ENCODE peak calls at places on chromosomes 12 and 14, in five cellular contexts. G, E, R, M and W are unnamed samples.

GRCh38 chr12:31362115-31362758 is 36.3 kb upstream of the SINHCAF start:
- DNase-seq in G (no peak), E (no peak), R (no peak), M (no peak), W (no peak)

GRCh38 chr14:79947440-79947839 is 263.9 kb downstream of the DIO2 start:
- DNase-seq in G (no peak), E (no peak), R (no peak), M (no peak), W (no peak)

GRCh38 chr12:66755727-66756395 is 77.0 kb upstream of the GRIP1 start:
- DNase-seq in G (no peak), E (no peak), R (no peak), M (no peak), W (no peak)

GRCh38 chr12:8609061-8609570 is 3.5 kb downstream of the AICDA start:
- DNase-seq in G (peak), E (peak), R (peak), M (no peak), W (no peak)

GRCh38 chr12:125683748-125684381 is 618.6 kb downstream of the AACS start:
- DNase-seq in G (no peak), E (peak), R (peak), M (no peak), W (peak)

GRCh38 chr12:100528044-100528443 is 45.4 kb upstream of the GAS2L3 start:
- DNase-seq in G (no peak), E (no peak), R (no peak), M (no peak), W (no peak)

GRCh38 chr12:20452496-20452895 is 84.2 kb downstream of the PDE3A start:
- DNase-seq in G (no peak), E (no peak), R (no peak), M (no peak), W (no peak)

GRCh38 chr12:119512772-119513497 is 80.6 kb upstream of the TMEM233 start:
- DNase-seq in G (no peak), E (peak), R (no peak), M (no peak), W (no peak)

GRCh38 chr12:7989827-7990491 is 42.6 kb upstream of the FOXJ2 start:
- DNase-seq in G (peak), E (peak), R (peak), M (peak), W (peak)

GRCh38 chr14:51650721-51651387 is 856 bp upstream of the FRMD6 start:
- DNase-seq in G (no peak), E (peak), R (peak), M (no peak), W (no peak)

GRCh38 chr14:33567003-33567735 is 383.7 kb downstream of the EGLN3 start:
- DNase-seq in G (no peak), E (no peak), R (no peak), M (no peak), W (no peak)

GRCh38 chr12:40672650-40673319 is 19.5 kb upstream of the CNTN1 start:
- DNase-seq in G (no peak), E (no peak), R (no peak), M (no peak), W (no peak)

GRCh38 chr12:130649101-130649571 is 67.0 kb downstream of the RIMBP2 start:
- DNase-seq in G (no peak), E (peak), R (no peak), M (no peak), W (no peak)

GRCh38 chr12:122981036-122981471 is 573 bp downstream of the ARL6IP4 start:
- DNase-seq in G (no peak), E (peak), R (no peak), M (no peak), W (no peak)

GRCh38 chr14:52111583-52111982 is 42.7 kb upstream of the NID2 start:
- DNase-seq in G (peak), E (no peak), R (no peak), M (no peak), W (no peak)

GRCh38 chr12:111777345-111778045 is 10.8 kb downstream of the ALDH2 start:
- DNase-seq in G (no peak), E (peak), R (peak), M (no peak), W (peak)

GRCh38 chr12:96034631-96035282 is 630 bp downstream of the LTA4H start:
- DNase-seq in G (peak), E (peak), R (peak), M (no peak), W (no peak)

GRCh38 chr12:70608184-70608583 is 29.0 kb downstream of the PTPRB start:
- DNase-seq in G (no peak), E (no peak), R (no peak), M (no peak), W (no peak)

GRCh38 chr12:70609203-70609602 is 28.0 kb downstream of the PTPRB start:
- DNase-seq in G (no peak), E (no peak), R (no peak), M (no peak), W (no peak)

GRCh38 chr12:70607107-70607506 is 30.1 kb downstream of the PTPRB start:
- DNase-seq in G (no peak), E (no peak), R (no peak), M (no peak), W (no peak)

GRCh38 chr12:70606001-70606400 is 31.2 kb downstream of the PTPRB start:
- DNase-seq in G (peak), E (no peak), R (no peak), M (no peak), W (no peak)

GRCh38 chr12:70609739-70610491 is 27.3 kb downstream of the PTPRB start:
- DNase-seq in G (no peak), E (peak), R (peak), M (no peak), W (peak)
- TF ChIP-seq POLR2A in G (no peak), E (no peak), R (peak), M (peak), W (no peak)

GRCh38 chr12:6364037-6364360 is 11.4 kb downstream of the SCNN1A start:
- DNase-seq in G (no peak), E (no peak), R (no peak), M (no peak), W (no peak)

GRCh38 chr12:6361834-6362233 is 13.5 kb downstream of the SCNN1A start:
- DNase-seq in G (no peak), E (no peak), R (no peak), M (no peak), W (peak)

GRCh38 chr12:6363010-6363329 is 12.4 kb downstream of the SCNN1A start:
- DNase-seq in G (no peak), E (no peak), R (no peak), M (no peak), W (no peak)

GRCh38 chr12:6362383-6362782 is 13.0 kb downstream of the SCNN1A start:
- DNase-seq in G (no peak), E (no peak), R (no peak), M (no peak), W (no peak)

DNA sequence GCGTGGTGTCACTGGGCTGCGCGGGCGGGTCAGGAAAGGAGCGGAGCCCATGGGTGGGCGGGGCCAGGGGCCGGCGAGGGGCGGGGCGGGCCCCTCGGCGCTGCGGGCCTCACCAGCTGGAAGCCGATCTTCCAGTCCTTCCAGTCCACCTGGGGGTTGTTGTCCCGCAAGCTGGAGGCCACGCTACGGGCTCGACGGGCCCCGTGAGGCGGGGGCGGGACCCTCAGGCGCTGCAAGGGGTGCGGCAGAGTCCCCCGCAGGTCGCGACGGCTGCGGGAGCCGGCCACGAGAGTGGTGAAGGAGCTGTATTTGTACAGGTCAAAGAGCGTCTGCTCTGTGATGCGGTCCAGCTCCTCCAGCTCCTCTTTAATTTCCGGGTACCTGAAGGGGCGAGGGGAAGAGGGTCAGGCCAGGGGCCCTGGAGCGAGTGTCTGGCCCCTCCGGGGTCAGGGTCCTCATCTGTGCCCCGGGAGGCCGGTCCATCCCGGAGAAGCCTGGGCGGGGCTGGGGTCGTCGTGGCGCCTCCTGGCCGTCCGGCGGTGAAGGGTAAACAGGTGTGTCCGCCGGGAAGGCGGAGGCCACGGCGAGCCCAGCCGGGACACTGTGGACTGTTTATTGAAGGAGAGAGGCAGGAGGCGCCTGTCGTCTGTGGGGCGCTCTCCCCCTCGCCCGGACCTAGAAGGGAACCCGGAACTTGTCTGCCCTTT is 11.9 kb downstream of the SCNN1A start:
- DNase-seq in G (peak), E (peak), R (peak), M (no peak), W (peak)
- TF ChIP-seq POLR2A in G (no peak), E (no peak), R (peak), M (peak), W (no peak)

GRCh38 chr12:98519257-98519907 is 4.0 kb downstream of the TMPO start:
- DNase-seq in G (no peak), E (no peak), R (no peak), M (no peak), W (no peak)

GRCh38 chr12:98516184-98516873 is 939 bp downstream of the TMPO start:
- DNase-seq in G (peak), E (peak), R (peak), M (peak), W (peak)

GRCh38 chr12:98513379-98514318 is 1.7 kb upstream of the TMPO start:
- DNase-seq in G (no peak), E (peak), R (no peak), M (no peak), W (no peak)

GRCh38 chr12:98514984-98515367 is 414 bp upstream of the TMPO start:
- DNase-seq in G (no peak), E (no peak), R (no peak), M (no peak), W (no peak)

GRCh38 chr12:98515368-98516183 is at the start of gene TMPO:
- DNase-seq in G (peak), E (peak), R (peak), M (peak), W (peak)
- TF ChIP-seq POLR2A in G (no peak), E (peak), R (peak), M (peak), W (no peak)

GRCh38 chr14:60003991-60004390 is 84.0 kb downstream of the LRRC9 start:
- DNase-seq in G (no peak), E (no peak), R (peak), M (no peak), W (no peak)
- TF ChIP-seq POLR2A in G (no peak), E (no peak), R (peak), M (no peak), W (no peak)